ENCODE peak calls at places on chromosomes 2 and 18, in five cellular contexts. L is GM23248, V is fibroblast of mammary gland, Z is cardiac muscle cell, D is heart right ventricle. O is an unnamed sample.

GRCh38 chr18:245282-245847 is 22.5 kb downstream of the THOC1 start:
- DNase-seq in V (no peak), D (no peak), L (peak), Z (no peak), O (no peak)

GRCh38 chr18:10139783-10140410 is 226.1 kb downstream of the VAPA start:
- DNase-seq in L (peak), D (no peak), V (peak), Z (no peak), O (peak)

GRCh38 chr2:26770986-26771586 is 7.0 kb downstream of the SLC35F6 start:
- DNase-seq in D (peak), Z (no peak), V (peak), L (peak), O (no peak)

GRCh38 chr2:56334622-56335021 is 150.8 kb downstream of the CCDC85A start:
- DNase-seq in Z (no peak), V (peak), L (peak), D (no peak), O (no peak)

GRCh38 chr18:3321133-3321812 is 59.3 kb downstream of the MYL12B start:
- DNase-seq in D (no peak), Z (no peak), V (peak), L (peak), O (no peak)

GRCh38 chr2:156399224-156399949 is 36.8 kb upstream of the GPD2 start:
- DNase-seq in Z (no peak), V (peak), L (peak), D (no peak), O (no peak)

GRCh38 chr18:48418000-48418399 is 8.8 kb upstream of the ZBTB7C start:
- DNase-seq in Z (no peak), L (peak), V (no peak), D (no peak), O (no peak)

GRCh38 chr2:158129037-158129436 is 27.4 kb downstream of the UPP2 start:
- DNase-seq in Z (no peak), L (no peak), D (no peak), V (no peak), O (no peak)

GRCh38 chr2:43488737-43489136 is 107.1 kb downstream of the THADA start:
- DNase-seq in V (no peak), D (no peak), Z (no peak), L (no peak), O (no peak)

GRCh38 chr2:214341636-214342035 is 69.2 kb upstream of the VWC2L start:
- DNase-seq in L (peak), D (no peak), V (no peak), Z (no peak), O (no peak)

GRCh38 chr18:58911241-58911640 is 46.6 kb downstream of the ZNF532 start:
- DNase-seq in V (peak), D (no peak), Z (no peak), L (peak), O (no peak)

GRCh38 chr2:120762341-120763061 is 26.8 kb downstream of the GLI2 start:
- DNase-seq in D (no peak), Z (no peak), L (no peak), V (no peak), O (peak)

GRCh38 chr18:51666717-51667320 is 469.3 kb upstream of the MEX3C start:
- DNase-seq in D (no peak), L (peak), V (peak), Z (peak), O (peak)

GRCh38 chr2:162328424-162329157 is 10.1 kb upstream of the IFIH1 start:
- DNase-seq in D (no peak), L (no peak), V (no peak), Z (no peak), O (no peak)

GRCh38 chr2:196184919-196185318 is 13.5 kb upstream of the STK17B start:
- DNase-seq in L (no peak), D (no peak), V (no peak), Z (no peak), O (no peak)

GRCh38 chr18:10414293-10414842 is 40.1 kb upstream of the APCDD1 start:
- DNase-seq in Z (no peak), V (no peak), D (no peak), L (no peak), O (no peak)

GRCh38 chr2:54572636-54573531 is 116.8 kb downstream of the SPTBN1 start:
- DNase-seq in D (no peak), Z (no peak), V (peak), L (peak), O (peak)

GRCh38 chr2:197011777-197012641 is 85.5 kb upstream of the PGAP1 start:
- DNase-seq in V (peak), L (peak), Z (peak), D (peak), O (peak)

GRCh38 chr2:64658269-64658668 is 4.6 kb upstream of the SERTAD2 start:
- DNase-seq in Z (no peak), D (no peak), L (no peak), V (no peak), O (no peak)

GRCh38 chr2:235055891-235056516 is 104.2 kb downstream of the SH3BP4 start:
- DNase-seq in Z (peak), V (peak), D (no peak), L (peak), O (peak)

GRCh38 chr2:105377871-105378270 is 21.0 kb downstream of the FHL2 start:
- DNase-seq in L (no peak), D (no peak), Z (no peak), V (no peak), O (no peak)

GRCh38 chr2:128779301-128780095 is 460.8 kb upstream of the HS6ST1 start:
- DNase-seq in L (no peak), V (no peak), Z (peak), D (no peak), O (no peak)

GRCh38 chr2:202339052-202339870 is 36.9 kb upstream of the BMPR2 start:
- DNase-seq in Z (no peak), D (no peak), L (peak), V (peak), O (no peak)

GRCh38 chr2:70035344-70035844 is 51.9 kb upstream of the PCBP1 start:
- DNase-seq in V (no peak), L (peak), D (no peak), Z (no peak), O (no peak)

GRCh38 chr2:231604101-231604684 is 11.5 kb downstream of the TEX44 start:
- DNase-seq in V (no peak), Z (no peak), D (peak), L (no peak), O (peak)

GRCh38 chr2:189580267-189580661 is 322 bp downstream of the SLC40A1 start:
- DNase-seq in Z (peak), V (peak), L (no peak), D (peak), O (no peak)

GRCh38 chr2:205766765-205767359 is 84.6 kb downstream of the NRP2 start:
- DNase-seq in V (peak), D (peak), Z (peak), L (peak), O (peak)

GRCh38 chr18:10518595-10519273 is 7.1 kb upstream of the NAPG start:
- DNase-seq in L (peak), D (peak), V (peak), Z (peak), O (peak)

GRCh38 chr2:218991674-218992168 is 1.5 kb downstream of the CRYBA2 start:
- DNase-seq in D (no peak), V (peak), Z (peak), L (peak), O (peak)

GRCh38 chr2:9330639-9331270 is 92.6 kb downstream of the ITGB1BP1 start:
- DNase-seq in D (no peak), L (no peak), Z (no peak), V (no peak), O (no peak)

GRCh38 chr18:3649559-3650426 is 199.8 kb downstream of the TGIF1 start:
- DNase-seq in D (no peak), Z (peak), L (peak), V (peak), O (peak)

GRCh38 chr2:120442923-120443571 is 97.1 kb downstream of the INHBB start:
- DNase-seq in Z (peak), V (no peak), D (no peak), L (peak), O (peak)

GRCh38 chr18:63648241-63648640 is 4.2 kb upstream of the SERPINB4 start:
- DNase-seq in D (no peak), V (peak), L (peak), Z (no peak), O (no peak)

GRCh38 chr2:95685513-95685912 is 93.7 kb downstream of the TRIM43 start:
- DNase-seq in Z (no peak), V (no peak), L (no peak), D (no peak), O (no peak)

GRCh38 chr2:39153312-39153711 is 32.5 kb upstream of the SOS1 start:
- DNase-seq in L (peak), V (peak), D (no peak), Z (no peak), O (no peak)